ENCODE peak calls at places on chromosome 6, in four cellular contexts. G, E, K and A are unnamed samples.

GRCh38 chr6:112800439-112800838 is 453.3 kb downstream of the RFPL4B start:
- DNase-seq in G (no peak), E (no peak), K (no peak), A (no peak)

GRCh38 chr6:35911871-35912653 is 8.8 kb downstream of the SRPK1 start:
- DNase-seq in G (no peak), E (no peak), K (no peak), A (no peak)

GRCh38 chr6:156563710-156564109 is 213.5 kb upstream of the ARID1B start:
- DNase-seq in G (no peak), E (no peak), K (no peak), A (no peak)

GRCh38 chr6:81950877-81951276 is 198.4 kb upstream of the TENT5A start:
- DNase-seq in G (no peak), E (peak), K (no peak), A (no peak)

GRCh38 chr6:148538251-148539190 is 195.9 kb downstream of the SASH1 start:
- DNase-seq in G (no peak), E (no peak), K (no peak), A (no peak)

GRCh38 chr6:75855047-75855446 is 106.0 kb downstream of the MYO6 start:
- DNase-seq in G (peak), E (no peak), K (peak), A (peak)

GRCh38 chr6:16251706-16252105 is 13.3 kb downstream of the GMPR start:
- DNase-seq in G (no peak), E (no peak), K (no peak), A (no peak)

GRCh38 chr6:13026557-13026956 is 301.8 kb downstream of the TBC1D7 start:
- DNase-seq in G (no peak), E (no peak), K (no peak), A (no peak)

DNA sequence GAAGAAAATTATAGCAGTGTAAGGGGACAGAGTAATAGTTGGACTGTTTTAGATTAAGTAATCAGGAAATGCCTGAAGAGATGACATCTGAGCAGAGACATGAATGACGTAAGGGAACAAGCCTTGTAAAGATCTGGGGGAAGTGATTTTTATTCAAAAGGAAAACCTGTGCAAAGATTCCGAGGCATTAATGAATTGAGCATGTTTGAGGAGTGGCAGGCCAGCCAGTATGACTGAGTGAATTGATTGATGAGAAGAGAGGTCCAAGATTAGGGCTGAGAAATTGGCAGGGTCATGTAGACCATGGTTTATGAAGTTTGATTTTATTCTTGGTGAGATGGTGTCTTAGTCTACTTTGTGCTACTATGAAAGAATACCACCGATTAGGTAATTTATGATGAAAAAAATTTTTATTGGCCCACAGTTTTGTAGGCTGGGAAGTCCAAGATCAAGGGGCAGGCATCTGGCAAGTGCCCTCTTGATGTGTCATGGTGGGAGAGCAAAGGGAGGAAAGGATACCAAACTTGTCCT is 95.1 kb downstream of the LIN28B start:
- DNase-seq in G (no peak), E (no peak), K (no peak), A (no peak)
- TF ChIP-seq FOXK2 in G (no peak), E (no peak), K (no peak), A (no peak)

DNA sequence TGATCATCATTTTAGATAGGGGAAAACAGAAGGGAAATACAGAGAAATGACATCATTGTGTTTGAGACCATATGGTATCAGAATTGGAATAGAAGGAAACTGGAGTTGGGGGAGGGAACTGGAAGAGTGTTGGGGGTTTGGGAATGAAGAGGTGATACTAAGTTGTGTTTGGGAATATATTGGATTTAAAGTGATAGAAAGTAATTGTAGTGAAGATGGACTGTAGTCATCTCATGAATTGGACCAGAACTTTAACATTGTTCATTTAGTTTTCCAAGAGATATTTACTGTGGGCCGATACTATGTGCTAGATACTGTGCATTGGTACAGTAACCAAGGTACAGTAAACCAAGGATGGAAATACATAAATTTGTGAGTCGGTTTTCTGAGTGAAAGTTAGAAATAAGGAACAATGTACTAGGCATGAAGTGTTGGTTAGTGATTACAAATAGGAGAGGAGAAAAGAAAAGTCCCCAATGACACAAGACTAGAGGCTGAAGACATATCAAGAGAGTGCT is 32.3 kb downstream of the KCNQ5 start:
- DNase-seq in G (no peak), E (no peak), K (no peak), A (no peak)
- TF ChIP-seq FOXK2 in G (no peak), E (no peak), K (no peak), A (no peak)

DNA sequence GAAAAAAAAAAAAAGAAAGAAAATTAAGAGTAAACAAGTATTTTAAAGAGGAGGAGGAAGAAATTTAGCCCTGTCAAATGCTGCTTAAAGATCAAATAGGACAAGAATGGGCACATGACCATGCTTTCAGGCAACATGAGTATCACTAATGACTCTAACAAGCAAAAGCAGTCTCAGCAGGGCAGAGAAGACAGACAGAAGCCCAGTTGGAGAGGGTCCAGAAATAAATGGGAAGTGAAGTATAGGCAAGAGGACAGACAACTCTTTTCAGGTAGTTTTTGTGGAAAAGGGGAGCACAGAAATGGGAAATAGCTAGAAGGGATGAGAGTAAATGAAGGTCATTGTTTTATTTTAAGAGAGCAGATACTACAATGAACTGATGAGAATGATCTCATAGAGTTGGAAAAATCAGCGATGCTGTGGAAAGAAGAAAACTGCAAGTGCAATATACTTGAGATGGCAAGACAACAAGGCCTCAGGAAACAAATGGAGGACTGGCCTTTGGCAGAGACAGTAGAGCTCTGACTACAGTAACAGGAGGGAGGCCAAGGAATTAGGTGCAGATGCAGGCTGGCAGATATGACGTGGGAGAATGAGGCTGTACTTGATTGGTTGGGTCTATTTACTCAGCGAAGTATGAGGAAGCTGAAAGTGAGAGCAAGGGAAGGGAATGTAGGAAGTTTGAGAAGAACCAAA is 40.3 kb downstream of the KIF6 start:
- DNase-seq in G (no peak), E (no peak), K (no peak), A (peak)
- TF ChIP-seq FOXK2 in G (no peak), E (no peak), K (no peak), A (no peak)

GRCh38 chr6:106799008-106799952 is 169.9 kb downstream of the QRSL1 start:
- DNase-seq in G (no peak), E (peak), K (peak), A (no peak)
- TF ChIP-seq FOXK2 in G (no peak), E (no peak), K (no peak), A (no peak)

GRCh38 chr6:33707771-33708170 is 3.7 kb downstream of the UQCC2 start:
- DNase-seq in G (no peak), E (no peak), K (no peak), A (no peak)
- TF ChIP-seq FOXK2 in G (no peak), E (no peak), K (no peak), A (no peak)

DNA sequence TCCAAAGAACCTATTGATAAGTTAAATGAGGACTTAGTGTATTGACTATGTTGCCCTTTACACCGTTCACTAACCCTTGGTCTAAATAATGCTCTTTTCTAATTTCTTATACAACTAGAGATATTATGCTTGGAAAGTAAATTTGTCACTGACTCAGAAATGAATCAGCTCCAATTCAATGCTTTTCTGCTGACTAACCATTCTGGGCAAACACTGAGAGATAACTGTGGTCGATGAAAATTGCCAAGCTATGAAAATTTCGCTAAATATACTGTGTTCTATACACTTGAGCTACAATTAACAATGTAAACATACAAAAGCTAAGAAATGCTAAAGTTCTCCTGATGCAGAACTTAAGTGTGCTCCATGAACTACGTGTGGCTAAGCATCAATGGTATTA is 23.1 kb upstream of the FBXO9 start:
- DNase-seq in G (no peak), E (no peak), K (peak), A (no peak)
- TF ChIP-seq FOXK2 in G (no peak), E (no peak), K (no peak), A (no peak)

GRCh38 chr6:548517-548916 is 108.4 kb downstream of the HUS1B start:
- DNase-seq in G (no peak), E (no peak), K (no peak), A (no peak)
- TF ChIP-seq FOXK2 in G (no peak), E (no peak), K (no peak), A (no peak)